ENCODE peak calls at places on chromosomes 16 and 17, in seven cellular contexts. D is heart right ventricle; U is NCI-H187; R is GM04504; O is LoVo; E is T-helper 2 cell; M is activated CD8-positive, alpha-beta T cell treated with anti-CD3 and anti-CD28 coated beads for 36 hours. W is an unnamed sample.

GRCh38 chr17:73493212-73493814 is 150.9 kb downstream of the SDK2 start:
- DNase-seq in R (no peak), O (no peak), D (no peak), E (no peak), M (no peak), U (peak; percentile 40), W (no peak)

GRCh38 chr17:82370471-82371332 is 863 bp upstream of the UTS2R start:
- DNase-seq in E (no peak), R (no peak), M (peak; percentile 52), O (no peak), U (no peak), D (no peak), W (no peak)

GRCh38 chr17:38444151-38444550 is 15.9 kb downstream of the ARHGAP23 start:
- DNase-seq in M (peak; percentile 77), U (no peak), E (no peak), O (peak; percentile 64), D (peak; percentile 73), R (no peak), W (no peak)

GRCh38 chr17:82384730-82385429 is 13.3 kb downstream of the UTS2R start:
- DNase-seq in D (peak; percentile 58), O (peak; percentile 12), E (no peak), M (no peak), R (no peak), U (peak; percentile 27), W (no peak)

GRCh38 chr16:68425498-68426354 is 22.6 kb downstream of the SMPD3 start:
- DNase-seq in O (no peak), D (no peak), R (no peak), M (no peak), U (no peak), E (no peak), W (no peak)

GRCh38 chr17:1735834-1736347 is 6.8 kb upstream of the SERPINF2 start:
- DNase-seq in E (no peak), M (no peak), D (no peak), U (no peak), R (no peak), O (no peak), W (no peak)

GRCh38 chr17:4541328-4542002 is 13.7 kb downstream of the MYBBP1A start:
- DNase-seq in R (no peak), D (peak; percentile 27), M (no peak), E (no peak), O (no peak), U (no peak), W (no peak)

GRCh38 chr16:30805370-30806169 is 18.6 kb upstream of the ZNF629 start:
- DNase-seq in M (peak; percentile 53), O (peak; percentile 80), U (peak; percentile 4), R (peak; percentile 68), D (peak; percentile 91), E (peak; percentile 38), W (peak; percentile 25)

W was measured in kidney epithelial cell.